ENCODE peak calls at places on chromosomes 5 and 9, in four cellular contexts. B, H, F and I are unnamed samples.

GRCh38 chr5:59423021-59423420 is 470.5 kb downstream of the PDE4D start:
- DNase-seq in B (no peak), H (no peak), F (no peak), I (no peak)

GRCh38 chr5:56050566-56051292 is 56.0 kb upstream of the IL6ST start:
- DNase-seq in B (no peak), H (no peak), F (no peak), I (no peak)

GRCh38 chr5:109688647-109688998 is 1.1 kb upstream of the MAN2A1 start:
- DNase-seq in B (peak; percentile 74), H (no peak), F (no peak), I (peak; percentile 29)

GRCh38 chr5:150516011-150516410 is 8.1 kb downstream of the NDST1 start:
- DNase-seq in B (peak; percentile 25), H (no peak), F (peak; percentile 77), I (no peak)

GRCh38 chr9:21585756-21586752 is 103.9 kb upstream of the IFNE start:
- DNase-seq in B (no peak), H (no peak), F (no peak), I (no peak)

GRCh38 chr9:2623866-2624682 is 2.5 kb downstream of the VLDLR start:
- DNase-seq in B (no peak), H (no peak), F (no peak), I (no peak)

GRCh38 chr5:36450229-36451024 is 148.7 kb upstream of the RANBP3L start:
- DNase-seq in B (no peak), H (no peak), F (no peak), I (no peak)

GRCh38 chr5:167412506-167412905 is 878.9 kb upstream of the WWC1 start:
- DNase-seq in B (no peak), H (no peak), F (no peak), I (no peak)

GRCh38 chr9:118659011-118659410 is 710.2 kb downstream of the BRINP1 start:
- DNase-seq in B (no peak), H (no peak), F (no peak), I (no peak)

GRCh38 chr9:105883847-105884246 is 189.5 kb downstream of the TMEM38B start:
- DNase-seq in B (no peak), H (no peak), F (no peak), I (no peak)

GRCh38 chr5:176425138-176425537 is 8.8 kb upstream of the CLTB start:
- DNase-seq in B (no peak), H (no peak), F (no peak), I (no peak)

GRCh38 chr5:83022334-83022733 is 54.9 kb downstream of the TMEM167A start:
- DNase-seq in B (no peak), H (no peak), F (no peak), I (no peak)

GRCh38 chr9:89178162-89179120 is at the start of gene SHC3:
- DNase-seq in B (no peak), H (peak; percentile 54), F (no peak), I (no peak)

GRCh38 chr5:41661221-41661620 is 150.8 kb upstream of the PLCXD3 start:
- DNase-seq in B (no peak), H (no peak), F (no peak), I (no peak)

GRCh38 chr5:969421-969839 is 39.2 kb upstream of the NKD2 start:
- DNase-seq in B (no peak), H (no peak), F (no peak), I (no peak)

GRCh38 chr9:110007477-110008270 is 200.3 kb downstream of the C9orf152 start:
- DNase-seq in B (no peak), H (no peak), F (no peak), I (no peak)

GRCh38 chr5:57277085-57277484 is 103.2 kb downstream of the GPBP1 start:
- DNase-seq in B (no peak), H (no peak), F (peak; percentile 12), I (no peak)

GRCh38 chr5:9090381-9091026 is 455.4 kb downstream of the SEMA5A start:
- DNase-seq in B (no peak), H (no peak), F (no peak), I (no peak)

GRCh38 chr5:41794478-41794877 is 75.7 kb downstream of the OXCT1 start:
- DNase-seq in B (peak; percentile 3), H (no peak), F (no peak), I (no peak)

GRCh38 chr5:132380741-132381140 is 11.2 kb downstream of the SLC22A5 start:
- DNase-seq in B (no peak), H (no peak), F (no peak), I (no peak)

GRCh38 chr9:124760719-124761118 is 10.4 kb downstream of the NR6A1 start:
- DNase-seq in B (no peak), H (peak; percentile 69), F (no peak), I (no peak)

GRCh38 chr5:106957336-106957735 is 713.4 kb downstream of the EFNA5 start:
- DNase-seq in B (no peak), H (no peak), F (no peak), I (no peak)

GRCh38 chr5:135248801-135249231 is 150.2 kb downstream of the MACROH2A1 start:
- DNase-seq in B (no peak), H (no peak), F (no peak), I (no peak)

GRCh38 chr9:18362901-18363685 is 110.9 kb upstream of the ADAMTSL1 start:
- DNase-seq in B (no peak), H (no peak), F (no peak), I (no peak)

GRCh38 chr9:95004452-95005275 is 278.2 kb downstream of the AOPEP start:
- DNase-seq in B (peak; percentile 48), H (peak; percentile 45), F (peak; percentile 72), I (peak; percentile 65)

GRCh38 chr9:132572921-132573320 is 9.5 kb upstream of the BARHL1 start:
- DNase-seq in B (no peak), H (no peak), F (peak; percentile 51), I (no peak)

GRCh38 chr5:114174131-114174530 is 187.7 kb upstream of the KCNN2 start:
- DNase-seq in B (no peak), H (no peak), F (no peak), I (no peak)

GRCh38 chr9:129312251-129312650 is 134.2 kb upstream of the IER5L start:
- DNase-seq in B (no peak), H (no peak), F (no peak), I (no peak)

GRCh38 chr5:136518174-136518573 is 152.8 kb upstream of the TRPC7 start:
- DNase-seq in B (no peak), H (no peak), F (no peak), I (no peak)

GRCh38 chr5:122996102-122996501 is 40.4 kb downstream of the PPIC start:
- DNase-seq in B (no peak), H (no peak), F (no peak), I (no peak)

GRCh38 chr5:17365326-17365725 is 132.7 kb upstream of the TAF11L2 start:
- DNase-seq in B (no peak), H (no peak), F (no peak), I (no peak)

GRCh38 chr9:78144663-78145377 is 91.1 kb upstream of the CEP78 start:
- DNase-seq in B (no peak), H (no peak), F (no peak), I (no peak)

GRCh38 chr9:110047955-110048472 is 159.9 kb downstream of the C9orf152 start:
- DNase-seq in B (no peak), H (peak; percentile 53), F (no peak), I (peak; percentile 25)

GRCh38 chr5:41256400-41256799 is 43.1 kb upstream of the C6 start:
- DNase-seq in B (no peak), H (no peak), F (no peak), I (no peak)

GRCh38 chr5:132405646-132406045 is 36.1 kb downstream of the SLC22A5 start:
- DNase-seq in B (no peak), H (no peak), F (no peak), I (no peak)

DNA sequence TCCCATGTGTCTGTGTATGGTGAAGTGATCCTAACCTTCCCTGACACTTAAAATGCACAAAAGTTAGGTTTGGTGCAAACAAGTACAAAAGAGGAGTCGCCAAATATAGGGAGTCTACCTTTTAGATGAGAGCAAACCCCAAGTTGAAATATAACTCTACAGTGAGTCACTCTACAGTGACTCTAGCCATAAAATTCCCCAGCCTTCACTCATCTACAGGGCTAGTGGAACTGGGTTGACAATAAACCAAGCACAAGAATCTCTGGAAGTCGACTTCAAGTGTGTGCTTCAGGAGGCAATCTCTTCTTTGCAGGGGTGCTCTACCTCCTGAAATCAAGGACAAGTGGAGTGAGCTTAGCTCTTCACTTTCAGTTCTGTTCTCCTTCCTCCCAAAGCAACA is 3.3 kb downstream of the SHISAL2B start:
- DNase-seq in B (no peak), H (no peak), F (no peak), I (no peak)
- TF ChIP-seq ELF4 in B (no peak), H (no peak), F (no peak), I (no peak)

DNA sequence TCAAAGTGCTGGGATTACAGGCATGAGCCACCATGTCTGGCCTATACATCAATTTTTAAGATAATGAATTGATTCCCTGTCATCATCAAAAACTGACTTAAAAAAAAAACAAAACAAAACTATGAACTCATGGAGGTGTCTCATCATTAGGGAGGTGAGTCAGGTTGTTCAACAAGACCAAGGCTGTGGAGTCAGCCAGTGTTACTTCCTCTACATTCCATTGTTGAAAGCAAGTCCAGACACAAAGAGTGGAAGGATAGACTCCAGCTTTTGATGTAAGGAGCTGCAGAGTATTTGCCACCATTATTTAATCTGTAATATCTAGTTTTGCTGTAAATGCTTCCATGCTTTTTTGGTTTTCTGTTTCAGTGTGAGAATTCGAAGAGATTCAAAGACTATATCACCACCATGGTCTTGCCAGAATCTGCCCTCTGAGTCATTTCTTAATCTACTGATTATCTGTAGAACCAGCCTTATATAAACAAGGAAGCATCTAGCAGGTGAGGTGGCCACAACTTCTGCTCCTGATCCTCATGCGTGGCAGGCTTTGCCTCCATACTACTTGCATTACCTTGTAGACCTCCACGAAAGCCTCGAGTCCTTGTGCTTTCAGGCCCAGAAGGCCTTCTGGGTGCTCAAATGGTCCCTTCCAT is 156.1 kb downstream of the FGF1 start:
- DNase-seq in B (peak; percentile 59), H (no peak), F (no peak), I (no peak)
- TF ChIP-seq ELF4 in B (no peak), H (no peak), F (no peak), I (no peak)

DNA sequence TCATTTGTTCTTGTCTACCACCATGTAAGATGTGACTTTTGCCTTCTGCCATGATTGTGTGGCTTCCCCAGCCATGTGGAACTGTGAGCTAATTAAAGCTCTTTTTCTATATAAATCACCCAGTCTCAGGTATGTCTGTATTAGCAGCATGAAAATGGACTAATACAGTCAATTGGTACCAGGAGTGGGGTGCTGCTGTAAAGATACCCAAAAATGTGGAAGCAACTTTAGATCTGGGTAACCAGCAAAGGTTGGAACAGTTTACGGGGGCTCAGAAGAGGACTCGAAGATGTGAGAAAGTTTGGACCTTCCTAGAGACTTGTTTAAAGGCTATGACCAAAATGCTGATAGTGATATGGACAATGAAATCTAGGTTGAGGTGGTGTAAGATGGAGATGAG is 488.9 kb downstream of the ISL1 start:
- DNase-seq in B (no peak), H (no peak), F (no peak), I (no peak)
- TF ChIP-seq ELF4 in B (no peak), H (no peak), F (no peak), I (no peak)

DNA sequence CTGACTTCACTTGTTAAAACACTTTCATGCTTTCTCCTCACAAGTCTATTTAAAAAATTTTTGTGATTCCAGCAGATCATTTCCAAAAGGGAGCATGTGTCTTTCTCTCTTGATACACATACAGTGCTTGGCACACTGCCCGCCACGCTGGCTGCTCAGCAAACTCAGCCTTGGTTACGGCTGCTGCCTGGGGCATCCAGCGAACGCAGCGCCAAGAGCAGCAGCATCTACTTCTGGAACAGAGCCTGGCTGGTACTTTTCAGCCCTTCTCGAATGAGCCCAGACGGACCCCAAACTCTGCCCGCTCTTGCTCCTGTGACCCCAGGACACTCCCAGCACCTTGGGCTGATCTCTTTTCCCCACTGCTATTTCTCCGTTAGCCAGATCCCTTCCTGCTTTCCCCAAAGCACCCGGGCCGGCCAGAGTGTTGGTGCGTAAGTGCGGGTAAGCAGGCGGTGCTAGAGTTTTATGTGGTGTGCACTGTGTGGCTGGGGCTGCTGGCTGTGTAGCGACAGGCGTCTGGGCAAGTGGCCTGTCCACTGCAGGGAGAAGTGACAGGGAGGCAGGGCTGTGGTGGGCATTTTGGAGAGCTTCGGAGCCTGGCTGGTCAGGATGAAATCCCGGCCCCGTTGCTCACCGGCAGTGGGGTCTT is 73.2 kb downstream of the SH3PXD2B start:
- DNase-seq in B (no peak), H (no peak), F (no peak), I (no peak)
- TF ChIP-seq ELF4 in B (no peak), H (no peak), F (no peak), I (no peak)